ENCODE peak calls at places on chromosomes 11 and 22, in four cellular contexts. H is GM12878, Y is tibial nerve, V is suprapubic skin. S is an unnamed sample. For H3K4me1, the result is how much of the 10 kb centered on the place peaks cover.

GRCh38 chr11:123195182-123196059 is at the start of gene CLMP:
- DNase-seq in Y (peak), V (no peak), H (no peak), S (no peak)

GRCh38 chr11:4766420-4767043 is 3.2 kb downstream of the OR51F1 start:
- DNase-seq in Y (no peak), V (no peak), H (no peak), S (no peak)

GRCh38 chr11:61004841-61005240 is 33.4 kb downstream of the CD6 start:
- DNase-seq in Y (no peak), H (no peak), V (no peak), S (no peak)

GRCh38 chr22:38038426-38038825 is 18.8 kb upstream of the PICK1 start:
- DNase-seq in Y (no peak), V (no peak), H (no peak), S (no peak)

GRCh38 chr11:43962383-43962969 is 20.0 kb downstream of the C11orf96 start:
- DNase-seq in V (no peak), Y (no peak), H (no peak), S (no peak)

GRCh38 chr22:45069925-45070324 is 60.1 kb upstream of the PHF21B start:
- DNase-seq in V (no peak), H (no peak), Y (no peak), S (no peak)

GRCh38 chr22:22865311-22866072 is 22.1 kb upstream of the IGLL5 start:
- DNase-seq in H (no peak), Y (no peak), V (no peak), S (no peak)

GRCh38 chr11:8262552-8263108 is 1.0 kb downstream of the LMO1 start:
- DNase-seq in Y (no peak), H (no peak), V (peak), S (peak)

GRCh38 chr22:47033648-47034000 is 271.2 kb downstream of the TBC1D22A start:
- DNase-seq in V (no peak), H (no peak), Y (no peak), S (no peak)

GRCh38 chr22:23675502-23676415 is 15.1 kb upstream of the RGL4 start:
- DNase-seq in Y (no peak), V (peak), H (no peak), S (peak)

GRCh38 chr11:113859665-113860064 is 15.7 kb downstream of the USP28 start:
- DNase-seq in H (no peak), V (no peak), Y (no peak), S (no peak)

GRCh38 chr11:33507967-33508366 is 192.7 kb downstream of the C11orf91 start:
- DNase-seq in V (no peak), Y (no peak), H (no peak), S (no peak)

GRCh38 chr11:68363771-68364170 is 51.4 kb downstream of the LRP5 start:
- DNase-seq in H (no peak), V (no peak), Y (no peak), S (no peak)

GRCh38 chr22:46696225-46696518 is 41.9 kb downstream of the CERK start:
- DNase-seq in H (no peak), Y (no peak), V (no peak), S (peak)

GRCh38 chr11:69563946-69564780 is 76.8 kb upstream of the CCND1 start:
- DNase-seq in V (peak), Y (no peak), H (no peak), S (no peak)

GRCh38 chr11:94910779-94911178 is 62.6 kb downstream of the CWC15 start:
- DNase-seq in V (no peak), Y (no peak), H (no peak), S (no peak)

GRCh38 chr22:48089601-48090331 is 1327.3 kb downstream of the TBC1D22A start:
- DNase-seq in V (peak), H (no peak), Y (peak), S (no peak)

GRCh38 chr22:37417737-37418348 is 9.4 kb downstream of the ELFN2 start:
- DNase-seq in V (no peak), Y (no peak), H (no peak), S (no peak)

GRCh38 chr22:44667829-44668189 is 34.2 kb upstream of the PRR5 start:
- DNase-seq in Y (no peak), H (no peak), V (no peak), S (no peak)

GRCh38 chr22:42673898-42674390 is 24.8 kb upstream of the CYB5R3 start:
- DNase-seq in V (no peak), H (no peak), Y (no peak), S (no peak)

GRCh38 chr22:36767035-36767775 is 8.7 kb downstream of the IFT27 start:
- DNase-seq in H (no peak), V (peak), Y (no peak), S (no peak)

GRCh38 chr11:43579919-43580276 is 100.6 kb upstream of the HSD17B12 start:
- DNase-seq in V (no peak), H (no peak), Y (no peak), S (no peak)

GRCh38 chr11:85889676-85890579 is 34.7 kb downstream of the CCDC83 start:
- DNase-seq in Y (no peak), H (no peak), V (no peak), S (no peak)

GRCh38 chr22:37777122-37777687 is 30.5 kb upstream of the GCAT start:
- DNase-seq in H (peak), V (peak), Y (peak), S (peak)

GRCh38 chr11:82867495-82868082 is 32.6 kb downstream of the PRCP start:
- DNase-seq in H (peak), V (peak), Y (peak), S (peak)

GRCh38 chr22:28051091-28051786 is 132.2 kb upstream of the PITPNB start:
- DNase-seq in Y (no peak), V (no peak), H (no peak), S (no peak)

GRCh38 chr11:9574556-9574805 is 1.0 kb downstream of the WEE1 start:
- DNase-seq in V (no peak), H (no peak), Y (no peak), S (peak)

GRCh38 chr11:86360775-86361395 is 13.8 kb upstream of the CCDC81 start:
- DNase-seq in H (no peak), V (no peak), Y (no peak), S (no peak)

GRCh38 chr11:106082096-106082495 is 4.6 kb downstream of the AASDHPPT start:
- DNase-seq in H (no peak), Y (no peak), V (no peak), S (no peak)

GRCh38 chr11:106077609-106078517 is at the start of gene AASDHPPT:
- DNase-seq in V (no peak), Y (peak), H (no peak), S (peak)

GRCh38 chr11:106072804-106073203 is 4.3 kb downstream of the KBTBD3 start:
- DNase-seq in H (no peak), Y (no peak), V (no peak), S (no peak)

GRCh38 chr11:106076421-106076922 is 675 bp downstream of the KBTBD3 start:
- DNase-seq in V (no peak), Y (no peak), H (no peak), S (no peak)

DNA sequence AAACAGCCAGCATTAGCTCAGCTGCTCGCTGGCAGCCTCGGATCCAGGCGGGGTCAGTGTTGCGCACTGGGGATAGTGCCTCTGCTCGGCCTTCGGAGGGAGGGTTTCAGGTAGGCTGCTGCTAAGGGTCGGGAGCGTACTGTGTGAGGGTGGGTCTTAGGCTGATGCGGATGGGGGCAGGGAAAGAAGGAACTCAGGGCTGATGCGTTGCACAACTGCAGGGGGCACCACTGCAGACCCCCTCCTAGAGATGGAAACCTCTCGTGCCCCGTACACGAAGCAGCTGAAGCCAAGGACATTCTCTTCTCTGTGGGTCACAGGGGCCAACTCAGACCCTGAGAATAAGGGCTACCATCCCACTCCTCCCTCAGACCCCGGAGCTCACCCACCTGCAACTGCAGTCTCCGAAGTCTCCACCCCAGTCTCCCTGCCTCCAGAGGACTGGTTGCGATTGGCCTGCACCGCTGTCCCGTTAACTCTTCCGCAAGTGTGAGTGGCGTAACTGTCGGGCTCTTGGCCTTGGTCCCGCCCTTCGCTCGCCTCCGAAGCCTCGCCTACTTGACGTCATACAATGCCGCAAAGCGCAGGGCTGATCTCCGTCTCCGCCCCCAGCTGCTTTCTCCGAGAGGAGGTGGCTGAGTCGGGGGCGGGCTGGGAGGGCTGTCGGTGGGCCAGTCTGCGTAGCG is at the start of gene KBTBD3:
- DNase-seq in H (peak), V (peak), Y (peak), S (peak)
- TF ChIP-seq POLR2A in H (peak), V (peak), Y (peak), S (no peak)

GRCh38 chr11:73335204-73335923 is 27.3 kb downstream of the ARHGEF17 start:
- DNase-seq in Y (peak), H (no peak), V (peak), S (peak)

GRCh38 chr11:73334244-73335203 is 26.4 kb downstream of the ARHGEF17 start:
- DNase-seq in V (peak), Y (peak), H (no peak), S (peak)

GRCh38 chr11:73342633-73343032 is 33.6 kb upstream of the RELT start:
- DNase-seq in V (no peak), H (no peak), Y (no peak), S (no peak)

GRCh38 chr11:73340164-73340563 is 32.1 kb downstream of the ARHGEF17 start:
- DNase-seq in H (no peak), V (no peak), Y (no peak), S (no peak)

GRCh38 chr11:73338279-73338678 is 30.2 kb downstream of the ARHGEF17 start:
- DNase-seq in Y (no peak), H (no peak), V (no peak), S (no peak)
- TF ChIP-seq EP300 in Y (no peak), H (no peak), V (peak), S (no peak)

GRCh38 chr22:20273720-20274119 is 5.6 kb upstream of the RTN4R start:
- DNase-seq in V (no peak), H (no peak), Y (no peak), S (no peak)
- H3K4me1 ChIP-seq in V (under half), H (under half), Y (under half), S (under half)

GRCh38 chr11:13276852-13277718 is 505 bp upstream of the BMAL1 start:
- DNase-seq in V (peak), Y (peak), H (peak), S (peak)

GRCh38 chr11:13278620-13279486 is 1.3 kb downstream of the BMAL1 start:
- DNase-seq in Y (no peak), H (no peak), V (no peak), S (no peak)

GRCh38 chr11:13279487-13279834 is 1.9 kb downstream of the BMAL1 start:
- DNase-seq in V (no peak), H (no peak), Y (no peak), S (no peak)

GRCh38 chr11:13276454-13276851 is 1.1 kb upstream of the BMAL1 start:
- DNase-seq in V (no peak), Y (no peak), H (no peak), S (no peak)

GRCh38 chr11:13277719-13278619 is at the start of gene BMAL1:
- DNase-seq in Y (peak), H (no peak), V (peak), S (peak)
- TF ChIP-seq POLR2A in Y (peak), H (peak), V (peak), S (no peak)

GRCh38 chr22:30128511-30128910 is 48.2 kb downstream of the HORMAD2 start:
- DNase-seq in V (no peak), H (no peak), Y (no peak), S (no peak)
- TF ChIP-seq EP300 in V (no peak), H (no peak), Y (no peak), S (no peak)

GRCh38 chr11:27211370-27212127 is 151.5 kb downstream of the CCDC34 start:
- DNase-seq in V (no peak), H (no peak), Y (no peak), S (no peak)
- H3K4me1 ChIP-seq in V (under half), H (under half), Y (under half), S (under half)

DNA sequence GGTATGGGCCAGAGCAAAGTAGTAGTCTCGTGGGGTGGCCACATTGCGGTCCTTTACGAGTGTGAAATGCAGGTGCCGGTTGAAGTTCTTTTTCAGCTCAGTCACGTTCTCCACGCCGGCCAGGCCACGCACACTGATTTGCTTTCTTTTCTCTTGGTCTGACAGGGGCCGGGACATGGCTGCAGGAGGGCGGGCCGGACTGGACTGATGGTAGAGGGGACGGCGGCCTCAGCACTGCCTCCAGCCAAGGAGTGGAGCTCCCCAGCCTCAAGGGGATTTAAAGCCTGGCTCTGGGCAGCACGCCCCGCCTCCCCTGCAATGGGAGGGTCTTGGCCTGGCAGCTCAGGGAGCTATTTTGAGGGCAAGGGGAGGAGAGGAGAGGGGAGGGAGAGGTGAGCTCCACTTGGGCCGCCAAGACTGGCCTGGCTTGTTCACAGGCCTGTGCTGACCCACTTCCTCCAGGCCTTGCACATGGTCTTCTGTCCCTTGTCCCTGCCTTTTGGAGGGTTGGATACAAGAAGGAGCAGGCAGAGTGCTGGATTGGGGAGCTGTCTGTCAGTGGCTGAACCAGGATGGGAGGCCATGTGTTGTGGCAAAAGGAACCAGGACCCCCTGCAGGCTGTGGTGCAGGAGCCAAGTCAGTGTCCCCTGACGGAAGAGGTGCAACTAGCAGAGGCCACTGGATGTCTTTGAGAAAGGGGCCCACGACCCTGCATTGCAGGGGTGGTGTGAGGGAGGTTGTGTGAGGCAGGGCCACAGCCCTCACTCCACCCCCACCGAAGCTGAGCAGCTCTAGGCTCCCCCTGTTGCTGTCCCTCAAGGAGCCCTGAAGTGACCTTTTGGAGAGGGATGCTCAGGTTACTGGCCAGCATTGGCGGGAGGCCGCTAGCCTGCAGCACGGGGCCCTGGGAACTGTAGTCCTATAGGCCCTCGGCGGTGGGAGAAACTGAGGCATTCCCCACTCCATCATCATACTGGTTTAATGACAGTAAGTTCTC is at the start of gene PYGM:
- DNase-seq in H (no peak), V (no peak), Y (no peak), S (no peak)
- TF ChIP-seq POLR2A in H (peak), V (no peak), Y (no peak), S (no peak)

GRCh38 chr22:35477911-35478582 is 62.6 kb upstream of the RASD2 start:
- DNase-seq in H (no peak), V (no peak), Y (no peak), S (no peak)
- TF ChIP-seq EP300 in H (no peak), V (no peak), Y (no peak), S (no peak)

GRCh38 chr11:592918-593317 is 16.6 kb downstream of the PHRF1 start:
- DNase-seq in Y (no peak), H (no peak), V (no peak), S (no peak)
- H3K4me1 ChIP-seq in Y (under half), H (under half), V (under half), S (under half)